ENCODE peak calls at places on chromosomes 11 and 22, in four cellular contexts. Q is IMR-90, T is H1, Y is mesendoderm. L is an unnamed sample.

GRCh38 chr11:108538022-108538424 is 39.8 kb upstream of the POGLUT3 start:
- DNase-seq in Y (no peak), Q (no peak), T (no peak), L (no peak)

GRCh38 chr22:17773606-17774205 is 563 bp downstream of the BID start:
- DNase-seq in T (peak), Y (peak), Q (peak), L (peak)

GRCh38 chr11:34346551-34346950 is 11.3 kb downstream of the ABTB2 start:
- DNase-seq in T (no peak), Q (no peak), Y (no peak), L (no peak)

GRCh38 chr11:31397239-31397834 is 27.7 kb downstream of the DNAJC24 start:
- DNase-seq in Q (peak), Y (peak), T (no peak), L (no peak)

GRCh38 chr11:68660066-68660810 is 24.1 kb upstream of the GAL start:
- DNase-seq in T (no peak), Y (no peak), Q (no peak), L (no peak)

GRCh38 chr22:36027579-36027959 is 1.1 kb downstream of the RBFOX2 start:
- DNase-seq in Y (no peak), T (no peak), Q (no peak), L (no peak)

GRCh38 chr22:37163096-37163489 is 13.4 kb upstream of the IL2RB start:
- DNase-seq in Y (no peak), T (no peak), Q (no peak), L (no peak)

GRCh38 chr11:46529086-46529905 is 64.5 kb downstream of the AMBRA1 start:
- DNase-seq in Y (peak), Q (peak), T (peak), L (peak)

GRCh38 chr11:113296447-113297205 is 17.8 kb upstream of the TTC12 start:
- DNase-seq in Q (no peak), Y (peak), T (no peak), L (peak)

GRCh38 chr11:86183694-86184093 is 60.9 kb upstream of the EED start:
- DNase-seq in Y (no peak), T (no peak), Q (peak), L (no peak)

GRCh38 chr22:29344137-29344536 is 28.6 kb upstream of the RASL10A start:
- DNase-seq in Y (peak), Q (peak), T (no peak), L (no peak)

GRCh38 chr11:27392715-27393114 is 29.7 kb upstream of the CCDC34 start:
- DNase-seq in T (no peak), Y (peak), Q (peak), L (no peak)

GRCh38 chr22:23908561-23909205 is 14.5 kb downstream of the MIF start:
- DNase-seq in Q (no peak), T (no peak), Y (no peak), L (no peak)

GRCh38 chr11:122180435-122180834 is 64.4 kb upstream of the BLID start:
- DNase-seq in T (no peak), Q (peak), Y (peak), L (no peak)

GRCh38 chr11:65384301-65384889 is 1.9 kb upstream of the SLC25A45 start:
- DNase-seq in Y (no peak), T (no peak), Q (peak), L (no peak)

GRCh38 chr22:31609716-31610115 is 52.3 kb downstream of the PISD start:
- DNase-seq in T (no peak), Y (no peak), Q (no peak), L (no peak)

GRCh38 chr22:19758896-19759458 is 1.6 kb upstream of the TBX1 start:
- DNase-seq in Y (no peak), T (no peak), Q (no peak), L (no peak)

GRCh38 chr11:43282607-43283440 is 29.0 kb upstream of the API5 start:
- DNase-seq in Y (peak), Q (peak), T (peak), L (peak)

GRCh38 chr11:103637250-103637649 is 399.2 kb upstream of the DDI1 start:
- DNase-seq in Y (no peak), T (no peak), Q (peak), L (no peak)

GRCh38 chr22:40329021-40329456 is 17.3 kb upstream of the ADSL start:
- DNase-seq in Q (no peak), Y (no peak), T (no peak), L (no peak)

GRCh38 chr11:75013051-75013450 is 24.3 kb downstream of the NEU3 start:
- DNase-seq in Y (peak), Q (peak), T (no peak), L (no peak)

GRCh38 chr22:20957691-20958440 is 9.2 kb upstream of the AIFM3 start:
- DNase-seq in Y (peak), Q (no peak), T (peak), L (peak)

GRCh38 chr11:77065878-77066228 is 918 bp upstream of the CAPN5 start:
- DNase-seq in Q (peak), Y (peak), T (no peak), L (peak)

GRCh38 chr11:106132582-106133354 is 55.3 kb downstream of the AASDHPPT start:
- DNase-seq in Q (no peak), T (no peak), Y (no peak), L (no peak)

GRCh38 chr11:103648670-103649400 is 387.6 kb upstream of the DDI1 start:
- DNase-seq in T (no peak), Y (no peak), Q (peak), L (no peak)

GRCh38 chr22:48261706-48262105 is 1499.3 kb downstream of the TBC1D22A start:
- DNase-seq in Q (no peak), T (no peak), Y (peak), L (no peak)

GRCh38 chr22:48261048-48261621 is 1498.7 kb downstream of the TBC1D22A start:
- DNase-seq in T (no peak), Y (no peak), Q (no peak), L (no peak)

GRCh38 chr22:48263791-48264351 is 1501.4 kb downstream of the TBC1D22A start:
- DNase-seq in Y (no peak), T (no peak), Q (no peak), L (no peak)

GRCh38 chr22:48263431-48263765 is 1500.9 kb downstream of the TBC1D22A start:
- DNase-seq in Q (no peak), T (no peak), Y (no peak), L (no peak)

GRCh38 chr22:48262596-48263430 is 1500.4 kb downstream of the TBC1D22A start:
- DNase-seq in Q (no peak), T (no peak), Y (no peak), L (no peak)
- H3K18ac ChIP-seq in Q (no peak), T (no peak), Y (no peak), L (no peak)

DNA sequence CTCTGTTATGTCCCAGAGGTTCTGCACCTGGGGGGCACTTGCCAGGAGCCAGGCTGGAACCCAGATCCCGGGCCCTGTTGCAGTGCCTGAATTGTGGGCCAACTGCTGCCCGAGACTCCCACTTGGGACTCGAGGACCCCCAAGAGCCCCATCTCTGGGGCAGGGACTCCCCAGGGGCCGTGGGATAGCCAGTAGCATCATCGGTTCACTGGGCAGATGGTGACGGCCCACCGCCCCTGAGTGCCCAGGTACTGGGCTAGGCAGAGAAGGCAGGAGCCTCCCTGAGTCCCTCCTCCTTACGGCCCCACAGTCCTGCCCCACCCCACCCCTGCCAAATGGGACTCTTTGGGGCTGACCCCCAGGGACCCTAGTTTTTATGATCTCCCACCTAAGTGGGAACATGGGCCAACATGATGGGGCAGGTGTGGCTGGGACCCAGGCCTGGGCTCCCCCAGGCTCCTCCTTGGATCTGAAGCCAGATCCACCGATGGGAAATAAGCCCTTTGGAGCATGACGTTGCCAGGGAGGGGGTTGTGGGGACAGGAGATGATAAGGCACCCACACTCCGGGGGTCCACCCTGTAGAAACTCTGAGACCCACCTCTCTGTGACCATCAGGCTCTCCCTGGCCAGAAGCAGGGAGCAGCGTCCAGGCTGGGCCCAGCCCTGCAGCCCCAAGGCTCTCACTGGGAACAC is 94.5 kb upstream of the FGF3 start:
- DNase-seq in T (no peak), Y (no peak), Q (no peak), L (peak)
- H4K5ac ChIP-seq in T (no peak), Y (no peak), Q (no peak), L (no peak)

GRCh38 chr11:2311456-2312201 is 9.8 kb downstream of the TSPAN32 start:
- DNase-seq in Q (no peak), T (no peak), Y (no peak), L (no peak)
- H3K18ac ChIP-seq in Q (no peak), T (no peak), Y (no peak), L (no peak)

GRCh38 chr11:100887659-100888058 is 200.6 kb downstream of the ARHGAP42 start:
- DNase-seq in Q (no peak), T (no peak), Y (peak), L (no peak)

GRCh38 chr11:100888836-100889235 is 201.7 kb downstream of the ARHGAP42 start:
- DNase-seq in T (no peak), Y (no peak), Q (no peak), L (no peak)

GRCh38 chr11:100883860-100884259 is 196.8 kb downstream of the ARHGAP42 start:
- DNase-seq in Q (no peak), T (no peak), Y (no peak), L (no peak)

GRCh38 chr11:100878474-100878873 is 191.4 kb downstream of the ARHGAP42 start:
- DNase-seq in Q (peak), T (no peak), Y (no peak), L (no peak)

GRCh38 chr11:100882957-100883356 is 195.9 kb downstream of the ARHGAP42 start:
- DNase-seq in T (no peak), Y (no peak), Q (no peak), L (no peak)
- H4K5ac ChIP-seq in T (no peak), Y (no peak), Q (no peak), L (no peak)

GRCh38 chr22:38957046-38957770 is at the start of gene APOBEC3A:
- DNase-seq in Y (no peak), Q (no peak), T (no peak), L (peak)

GRCh38 chr22:38956551-38956950 is 858 bp upstream of the APOBEC3A start:
- DNase-seq in Y (no peak), T (no peak), Q (no peak), L (no peak)

GRCh38 chr22:38958359-38958943 is 1.0 kb downstream of the APOBEC3A start:
- DNase-seq in Y (no peak), Q (no peak), T (no peak), L (no peak)

GRCh38 chr22:38957808-38958207 is 399 bp downstream of the APOBEC3A start:
- DNase-seq in T (no peak), Y (no peak), Q (no peak), L (no peak)

GRCh38 chr22:38959574-38959973 is 2.2 kb downstream of the APOBEC3A start:
- DNase-seq in Q (no peak), T (no peak), Y (no peak), L (no peak)
- H3K18ac ChIP-seq in Q (no peak), T (no peak), Y (no peak), L (no peak)

L was measured in H9.